ENCODE peak calls at places on chromosome 11, in four cellular contexts. P is sigmoid colon, Z is A549, B is H1. J is an unnamed sample.

GRCh38 chr11:78226684-78227680 is 38.3 kb downstream of the USP35 start:
- DNase-seq in B (no peak), Z (no peak), P (no peak), J (no peak)

GRCh38 chr11:57116654-57117053 is 65.1 kb upstream of the LRRC55 start:
- DNase-seq in B (peak; percentile 13), P (no peak), Z (peak; percentile 13), J (peak; percentile 29)

GRCh38 chr11:71329731-71330130 is 77.4 kb upstream of the SHANK2 start:
- DNase-seq in P (peak; percentile 39), B (no peak), Z (no peak), J (peak; percentile 7)

GRCh38 chr11:96338910-96339703 is 3.9 kb downstream of the MAML2 start:
- DNase-seq in B (no peak), P (peak; percentile 72), Z (no peak), J (no peak)

GRCh38 chr11:1327064-1327460 is 17.6 kb upstream of the TOLLIP start:
- DNase-seq in Z (no peak), B (no peak), P (peak; percentile 88), J (no peak)

GRCh38 chr11:69192282-69192681 is 36.5 kb downstream of the SMIM38 start:
- DNase-seq in B (no peak), P (no peak), Z (no peak), J (no peak)

GRCh38 chr11:13016415-13016814 is 7.3 kb downstream of the RASSF10 start:
- DNase-seq in P (no peak), B (no peak), Z (no peak), J (no peak)

GRCh38 chr11:86365566-86365965 is 9.1 kb upstream of the CCDC81 start:
- DNase-seq in B (no peak), Z (no peak), P (no peak), J (no peak)

GRCh38 chr11:113159967-113160621 is 154.3 kb upstream of the TTC12 start:
- DNase-seq in Z (no peak), B (no peak), P (no peak), J (no peak)

GRCh38 chr11:25293166-25293565 is 796.3 kb downstream of the LUZP2 start:
- DNase-seq in Z (no peak), B (no peak), P (no peak), J (no peak)

GRCh38 chr11:65477271-65478029 is 21.4 kb upstream of the MALAT1 start:
- DNase-seq in Z (peak; percentile 94), B (no peak), P (peak; percentile 99), J (peak; percentile 97)

GRCh38 chr11:197741-198235 is 4.9 kb downstream of the SCGB1C1 start:
- DNase-seq in P (peak; percentile 63), Z (no peak), B (no peak), J (peak; percentile 17)

GRCh38 chr11:10325398-10326079 is 20.7 kb downstream of the ADM start:
- DNase-seq in P (no peak), B (no peak), Z (no peak), J (no peak)

GRCh38 chr11:119179983-119180382 is 5.3 kb upstream of the NHERF4 start:
- DNase-seq in P (no peak), Z (no peak), B (no peak), J (no peak)

GRCh38 chr11:128297111-128297651 is 290.2 kb downstream of the ETS1 start:
- DNase-seq in P (no peak), B (no peak), Z (no peak), J (peak; percentile 30)

GRCh38 chr11:128297805-128298204 is 289.6 kb downstream of the ETS1 start:
- DNase-seq in P (no peak), Z (no peak), B (no peak), J (no peak)

GRCh38 chr11:128298271-128298670 is 289.1 kb downstream of the ETS1 start:
- DNase-seq in B (no peak), Z (no peak), P (no peak), J (no peak)

GRCh38 chr11:128300785-128301184 is 286.6 kb downstream of the ETS1 start:
- DNase-seq in P (no peak), B (no peak), Z (no peak), J (no peak)

GRCh38 chr11:128299132-128299726 is 288.1 kb downstream of the ETS1 start:
- DNase-seq in P (no peak), Z (no peak), B (no peak), J (no peak)
- H3K4me3 ChIP-seq in P (no peak overlapping the region), Z (no peak overlapping the region), B (no peak overlapping the region), J (no peak overlapping the region)

DNA sequence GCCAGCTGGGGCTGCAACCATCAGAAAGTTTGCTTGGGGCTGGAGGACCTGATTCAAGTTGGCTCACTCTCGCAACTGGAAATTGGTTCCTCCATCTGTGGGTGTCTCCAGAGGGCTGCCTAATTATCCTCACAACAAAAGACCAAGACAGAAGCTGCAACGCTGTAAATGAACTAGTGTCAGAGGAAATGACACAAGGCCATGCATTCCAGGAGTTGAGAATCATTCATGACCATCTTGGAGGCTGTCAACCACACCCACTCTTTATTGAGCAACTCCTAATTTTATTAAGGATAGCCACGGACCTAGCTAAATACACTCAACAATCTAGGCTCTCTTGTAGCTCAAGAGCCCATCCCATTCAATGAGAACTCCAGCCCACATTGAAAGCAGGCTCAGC is 1060.8 kb downstream of the OPCML start:
- DNase-seq in P (no peak), Z (no peak), B (no peak), J (no peak)
- TF ChIP-seq EP300 in P (no peak), Z (no peak), B (no peak), J (no peak)

DNA sequence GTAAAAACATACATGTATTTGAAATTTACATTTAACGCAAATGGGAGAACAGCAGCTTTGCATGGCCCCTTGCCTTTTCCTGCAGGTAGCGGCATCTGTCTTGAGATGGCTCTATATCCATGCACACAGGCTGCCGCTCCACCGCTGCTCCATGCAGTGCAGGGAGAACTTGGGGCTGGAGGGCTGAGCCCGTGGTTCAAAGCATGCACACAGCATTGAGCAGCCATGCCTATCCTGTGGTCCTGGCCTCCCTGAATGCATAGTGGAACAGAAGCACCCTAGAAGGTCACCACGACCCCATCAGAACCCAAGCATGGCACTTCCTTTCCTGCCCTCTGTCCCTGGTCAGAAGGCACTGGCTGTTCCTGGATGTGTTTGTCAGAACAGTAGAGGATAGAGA is 35.0 kb upstream of the TP53I11 start:
- DNase-seq in Z (no peak), P (peak; percentile 47), B (no peak), J (peak; percentile 22)
- H3K27ac ChIP-seq in Z (no peak overlapping the region), P (no peak overlapping the region), B (no peak overlapping the region), J (no peak overlapping the region)

DNA sequence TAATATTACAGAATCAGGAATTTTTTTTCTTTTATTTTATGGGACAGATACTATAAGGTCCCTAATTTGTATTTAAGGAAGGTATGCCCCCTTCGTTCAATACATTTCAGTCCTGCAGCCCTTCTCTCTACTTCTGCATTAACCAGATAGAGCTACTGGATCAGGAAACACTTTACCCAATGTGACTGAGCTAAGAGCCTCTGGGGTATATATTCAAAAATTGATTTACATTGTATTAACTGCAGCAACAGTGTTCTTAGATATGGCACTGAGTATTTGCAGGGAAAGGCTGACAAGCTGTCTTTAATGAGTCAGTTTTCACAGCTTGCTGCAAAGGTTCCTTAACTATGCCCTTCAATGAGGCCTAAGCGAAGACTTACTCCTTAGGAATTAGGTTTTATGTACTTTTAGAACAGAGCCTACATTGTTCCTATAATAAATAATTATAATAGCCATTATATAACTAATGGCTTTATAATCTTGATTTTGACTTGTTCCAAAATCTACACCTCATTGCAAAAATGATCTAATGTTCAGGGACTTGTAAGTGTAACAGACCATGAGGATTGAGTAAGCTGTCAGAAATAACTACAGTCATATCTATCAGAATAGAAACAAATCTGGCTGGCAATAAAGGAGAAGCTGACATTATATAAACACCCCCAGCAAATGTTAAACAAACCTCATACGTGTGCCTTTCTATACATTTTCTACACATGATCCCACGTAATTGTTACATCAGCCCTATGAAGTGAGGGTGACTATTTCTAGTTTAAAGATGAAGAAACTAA is 55.0 kb downstream of the DDI1 start:
- DNase-seq in Z (no peak), B (no peak), P (no peak), J (no peak)
- H3K4me3 ChIP-seq in Z (no peak overlapping the region), B (no peak overlapping the region), P (no peak overlapping the region), J (no peak overlapping the region)

GRCh38 chr11:64303109-64304031 is 2.0 kb upstream of the ESRRA start:
- DNase-seq in P (no peak), B (no peak), Z (no peak), J (no peak)
- TF ChIP-seq EP300 in P (no peak), B (no peak), Z (no peak), J (no peak)

DNA sequence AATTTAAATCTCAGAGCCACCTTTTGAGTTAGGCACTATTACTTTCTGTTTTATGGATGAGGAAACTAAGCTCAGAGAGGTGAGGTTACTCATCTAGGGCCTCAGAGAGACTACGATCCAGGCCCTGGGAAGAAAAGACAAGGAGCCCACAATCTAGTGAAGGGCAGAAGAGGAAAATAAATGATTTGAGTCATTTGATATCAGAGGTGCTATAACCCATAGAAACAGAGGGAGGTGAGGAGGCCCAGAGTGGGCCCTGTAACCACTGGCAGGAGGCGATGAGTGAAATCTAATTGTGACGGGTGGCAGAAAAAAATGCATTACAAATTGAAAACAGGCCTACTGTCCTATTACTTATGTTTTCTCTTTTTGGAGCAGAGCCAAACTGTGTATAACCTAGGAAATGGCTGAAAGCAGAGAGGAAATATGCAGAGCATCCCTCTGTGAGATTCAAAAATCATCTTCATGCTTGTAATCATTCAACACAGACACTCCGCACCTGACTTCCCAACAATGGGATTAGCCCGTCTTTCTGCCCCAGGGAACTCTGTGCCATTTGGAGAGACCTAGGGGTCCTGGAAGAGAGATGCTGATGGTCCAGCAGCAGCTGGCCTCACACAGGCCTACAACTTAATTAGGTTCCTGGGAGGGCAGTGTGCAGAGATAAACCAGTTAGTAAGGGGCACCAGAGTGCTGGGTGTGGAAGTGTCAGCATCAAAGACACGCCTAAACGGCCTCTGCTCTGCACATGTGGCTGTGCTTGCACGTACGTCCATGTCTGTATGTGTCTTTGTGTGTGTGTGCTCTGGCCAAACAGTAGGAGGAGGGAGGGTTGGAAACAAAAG is 41.9 kb downstream of the MAP6 start:
- DNase-seq in Z (no peak), P (no peak), B (no peak), J (no peak)
- H3K27ac ChIP-seq in Z (no peak overlapping the region), P (peak overlapping the region; percentile 22), B (no peak overlapping the region), J (no peak overlapping the region)

GRCh38 chr11:66567787-66568123 is 651 bp downstream of the CTSF start:
- DNase-seq in Z (no peak), B (no peak), P (no peak), J (no peak)
- H3K4me3 ChIP-seq in Z (peak overlapping the region; percentile 68), B (no peak overlapping the region), P (peak overlapping the region; percentile 74), J (peak overlapping the region; percentile 76)

DNA sequence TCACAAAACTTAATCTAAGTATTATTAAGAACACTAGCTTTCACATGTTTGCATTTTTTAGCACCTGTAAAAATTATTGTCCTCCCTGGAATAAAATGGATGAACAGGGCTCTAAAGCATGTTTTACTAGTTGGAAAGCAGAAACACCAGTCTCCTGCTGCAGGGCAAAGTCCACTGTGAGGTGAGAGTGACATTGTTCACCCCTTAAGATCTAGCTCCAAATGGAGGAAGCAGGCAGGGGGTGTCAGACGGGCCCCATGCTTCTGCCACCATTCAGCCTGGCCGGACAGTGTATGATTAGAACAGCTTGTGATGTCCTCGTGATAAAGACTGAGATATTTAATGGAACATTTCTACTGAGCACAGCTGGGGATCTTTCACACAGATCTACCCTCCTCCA is 238.8 kb upstream of the ARHGAP20 start:
- DNase-seq in B (no peak), P (no peak), Z (no peak), J (peak; percentile 35)
- TF ChIP-seq EP300 in B (no peak), P (no peak), Z (no peak), J (no peak)

GRCh38 chr11:33185756-33186155 is 24.5 kb upstream of the CSTF3 start:
- DNase-seq in P (no peak), Z (no peak), B (no peak), J (no peak)
- H3K27ac ChIP-seq in P (no peak overlapping the region), Z (no peak overlapping the region), B (no peak overlapping the region), J (no peak overlapping the region)

J was measured in stomach.